ENCODE peak calls at places on chromosomes 2 and 18, in seven cellular contexts. One of them, this sample, is unnamed.

GRCh38 chr2:68432696-68433658 is 34.1 kb downstream of the FBXO48 start:
- DNase-seq in progenitor cell of endocrine pancreas: no peak
- DNase-seq in activated gamma-delta T cell treated with Interleukin-2 at 50 U/mL for 16 hours: no peak
- DNase-seq in stimulated activated CD8-positive, alpha-beta memory T cell treated with anti-CD3 and anti-CD28 coated beads, Interleukin-15, amount 100 ng/mL, for 24 hours: no peak
- DNase-seq in smooth muscle cell of the brain vasculature: no peak
- DNase-seq in ureter: no peak
- DNase-seq in cerebellar cortex: no peak
- DNase-seq in this sample: no peak

GRCh38 chr2:120470041-120470716 is 124.2 kb downstream of the INHBB start:
- DNase-seq in progenitor cell of endocrine pancreas: no peak
- DNase-seq in activated gamma-delta T cell treated with Interleukin-2 at 50 U/mL for 16 hours: no peak
- DNase-seq in stimulated activated CD8-positive, alpha-beta memory T cell treated with anti-CD3 and anti-CD28 coated beads, Interleukin-15, amount 100 ng/mL, for 24 hours: no peak
- DNase-seq in smooth muscle cell of the brain vasculature: peak
- DNase-seq in ureter: peak
- DNase-seq in cerebellar cortex: no peak
- DNase-seq in this sample: no peak

GRCh38 chr2:174121612-174122011 is 126.7 kb downstream of the OLA1 start:
- DNase-seq in progenitor cell of endocrine pancreas: no peak
- DNase-seq in activated gamma-delta T cell treated with Interleukin-2 at 50 U/mL for 16 hours: no peak
- DNase-seq in stimulated activated CD8-positive, alpha-beta memory T cell treated with anti-CD3 and anti-CD28 coated beads, Interleukin-15, amount 100 ng/mL, for 24 hours: no peak
- DNase-seq in smooth muscle cell of the brain vasculature: no peak
- DNase-seq in ureter: no peak
- DNase-seq in cerebellar cortex: no peak
- DNase-seq in this sample: no peak

GRCh38 chr2:60794271-60794863 is 38.3 kb downstream of the PAPOLG start:
- DNase-seq in progenitor cell of endocrine pancreas: no peak
- DNase-seq in activated gamma-delta T cell treated with Interleukin-2 at 50 U/mL for 16 hours: no peak
- DNase-seq in stimulated activated CD8-positive, alpha-beta memory T cell treated with anti-CD3 and anti-CD28 coated beads, Interleukin-15, amount 100 ng/mL, for 24 hours: no peak
- DNase-seq in smooth muscle cell of the brain vasculature: no peak
- DNase-seq in ureter: no peak
- DNase-seq in cerebellar cortex: peak
- DNase-seq in this sample: no peak

GRCh38 chr18:42053188-42053781 is 98.3 kb downstream of the PIK3C3 start:
- DNase-seq in progenitor cell of endocrine pancreas: peak
- DNase-seq in activated gamma-delta T cell treated with Interleukin-2 at 50 U/mL for 16 hours: peak
- DNase-seq in stimulated activated CD8-positive, alpha-beta memory T cell treated with anti-CD3 and anti-CD28 coated beads, Interleukin-15, amount 100 ng/mL, for 24 hours: peak
- DNase-seq in smooth muscle cell of the brain vasculature: peak
- DNase-seq in ureter: peak
- DNase-seq in cerebellar cortex: peak
- DNase-seq in this sample: peak

GRCh38 chr2:190759749-190760213 is 110.9 kb downstream of the NAB1 start:
- DNase-seq in progenitor cell of endocrine pancreas: no peak
- DNase-seq in activated gamma-delta T cell treated with Interleukin-2 at 50 U/mL for 16 hours: no peak
- DNase-seq in stimulated activated CD8-positive, alpha-beta memory T cell treated with anti-CD3 and anti-CD28 coated beads, Interleukin-15, amount 100 ng/mL, for 24 hours: no peak
- DNase-seq in smooth muscle cell of the brain vasculature: no peak
- DNase-seq in ureter: no peak
- DNase-seq in cerebellar cortex: no peak
- DNase-seq in this sample: no peak

GRCh38 chr2:216006164-216006663 is 7.1 kb downstream of the MREG start:
- DNase-seq in progenitor cell of endocrine pancreas: no peak
- DNase-seq in activated gamma-delta T cell treated with Interleukin-2 at 50 U/mL for 16 hours: peak
- DNase-seq in stimulated activated CD8-positive, alpha-beta memory T cell treated with anti-CD3 and anti-CD28 coated beads, Interleukin-15, amount 100 ng/mL, for 24 hours: no peak
- DNase-seq in smooth muscle cell of the brain vasculature: no peak
- DNase-seq in ureter: peak
- DNase-seq in cerebellar cortex: peak
- DNase-seq in this sample: no peak

GRCh38 chr2:56017784-56018183 is 94.2 kb upstream of the EFEMP1 start:
- DNase-seq in progenitor cell of endocrine pancreas: no peak
- DNase-seq in activated gamma-delta T cell treated with Interleukin-2 at 50 U/mL for 16 hours: no peak
- DNase-seq in stimulated activated CD8-positive, alpha-beta memory T cell treated with anti-CD3 and anti-CD28 coated beads, Interleukin-15, amount 100 ng/mL, for 24 hours: no peak
- DNase-seq in smooth muscle cell of the brain vasculature: no peak
- DNase-seq in ureter: no peak
- DNase-seq in cerebellar cortex: no peak
- DNase-seq in this sample: no peak

GRCh38 chr2:8754056-8754790 is 72.4 kb downstream of the ID2 start:
- DNase-seq in progenitor cell of endocrine pancreas: no peak
- DNase-seq in activated gamma-delta T cell treated with Interleukin-2 at 50 U/mL for 16 hours: no peak
- DNase-seq in stimulated activated CD8-positive, alpha-beta memory T cell treated with anti-CD3 and anti-CD28 coated beads, Interleukin-15, amount 100 ng/mL, for 24 hours: no peak
- DNase-seq in smooth muscle cell of the brain vasculature: no peak
- DNase-seq in ureter: no peak
- DNase-seq in cerebellar cortex: peak
- DNase-seq in this sample: no peak

GRCh38 chr2:67524236-67524635 is 127.1 kb downstream of the ETAA1 start:
- DNase-seq in progenitor cell of endocrine pancreas: no peak
- DNase-seq in activated gamma-delta T cell treated with Interleukin-2 at 50 U/mL for 16 hours: no peak
- DNase-seq in stimulated activated CD8-positive, alpha-beta memory T cell treated with anti-CD3 and anti-CD28 coated beads, Interleukin-15, amount 100 ng/mL, for 24 hours: no peak
- DNase-seq in smooth muscle cell of the brain vasculature: no peak
- DNase-seq in ureter: no peak
- DNase-seq in cerebellar cortex: no peak
- DNase-seq in this sample: no peak

GRCh38 chr18:50614838-50615237 is 55.0 kb downstream of the MAPK4 start:
- DNase-seq in progenitor cell of endocrine pancreas: no peak
- DNase-seq in activated gamma-delta T cell treated with Interleukin-2 at 50 U/mL for 16 hours: no peak
- DNase-seq in stimulated activated CD8-positive, alpha-beta memory T cell treated with anti-CD3 and anti-CD28 coated beads, Interleukin-15, amount 100 ng/mL, for 24 hours: no peak
- DNase-seq in smooth muscle cell of the brain vasculature: no peak
- DNase-seq in ureter: no peak
- DNase-seq in cerebellar cortex: no peak
- DNase-seq in this sample: no peak

GRCh38 chr2:173157894-173158293 is 82.2 kb downstream of the MAP3K20 start:
- DNase-seq in progenitor cell of endocrine pancreas: no peak
- DNase-seq in activated gamma-delta T cell treated with Interleukin-2 at 50 U/mL for 16 hours: no peak
- DNase-seq in stimulated activated CD8-positive, alpha-beta memory T cell treated with anti-CD3 and anti-CD28 coated beads, Interleukin-15, amount 100 ng/mL, for 24 hours: no peak
- DNase-seq in smooth muscle cell of the brain vasculature: no peak
- DNase-seq in ureter: no peak
- DNase-seq in cerebellar cortex: no peak
- DNase-seq in this sample: no peak

GRCh38 chr18:75209129-75209951 is at the start of gene PTGR3:
- DNase-seq in progenitor cell of endocrine pancreas: peak
- DNase-seq in activated gamma-delta T cell treated with Interleukin-2 at 50 U/mL for 16 hours: peak
- DNase-seq in stimulated activated CD8-positive, alpha-beta memory T cell treated with anti-CD3 and anti-CD28 coated beads, Interleukin-15, amount 100 ng/mL, for 24 hours: peak
- DNase-seq in smooth muscle cell of the brain vasculature: no peak
- DNase-seq in ureter: peak
- DNase-seq in cerebellar cortex: peak
- DNase-seq in this sample: peak

GRCh38 chr2:100819365-100820345 is at the start of gene NPAS2:
- DNase-seq in progenitor cell of endocrine pancreas: peak
- DNase-seq in activated gamma-delta T cell treated with Interleukin-2 at 50 U/mL for 16 hours: no peak
- DNase-seq in stimulated activated CD8-positive, alpha-beta memory T cell treated with anti-CD3 and anti-CD28 coated beads, Interleukin-15, amount 100 ng/mL, for 24 hours: no peak
- DNase-seq in smooth muscle cell of the brain vasculature: no peak
- DNase-seq in ureter: peak
- DNase-seq in cerebellar cortex: peak
- DNase-seq in this sample: no peak

GRCh38 chr2:232891621-232892071 is 21.6 kb downstream of the SNORC start:
- DNase-seq in progenitor cell of endocrine pancreas: no peak
- DNase-seq in activated gamma-delta T cell treated with Interleukin-2 at 50 U/mL for 16 hours: no peak
- DNase-seq in stimulated activated CD8-positive, alpha-beta memory T cell treated with anti-CD3 and anti-CD28 coated beads, Interleukin-15, amount 100 ng/mL, for 24 hours: no peak
- DNase-seq in smooth muscle cell of the brain vasculature: no peak
- DNase-seq in ureter: no peak
- DNase-seq in cerebellar cortex: no peak
- DNase-seq in this sample: no peak

GRCh38 chr2:222862068-222862914 is 1.5 kb downstream of the ACSL3 start:
- DNase-seq in progenitor cell of endocrine pancreas: no peak
- DNase-seq in activated gamma-delta T cell treated with Interleukin-2 at 50 U/mL for 16 hours: no peak
- DNase-seq in stimulated activated CD8-positive, alpha-beta memory T cell treated with anti-CD3 and anti-CD28 coated beads, Interleukin-15, amount 100 ng/mL, for 24 hours: no peak
- DNase-seq in smooth muscle cell of the brain vasculature: no peak
- DNase-seq in ureter: no peak
- DNase-seq in cerebellar cortex: peak
- DNase-seq in this sample: no peak

GRCh38 chr18:6950641-6951040 is 167.0 kb downstream of the LAMA1 start:
- DNase-seq in progenitor cell of endocrine pancreas: no peak
- DNase-seq in activated gamma-delta T cell treated with Interleukin-2 at 50 U/mL for 16 hours: no peak
- DNase-seq in stimulated activated CD8-positive, alpha-beta memory T cell treated with anti-CD3 and anti-CD28 coated beads, Interleukin-15, amount 100 ng/mL, for 24 hours: no peak
- DNase-seq in smooth muscle cell of the brain vasculature: no peak
- DNase-seq in ureter: no peak
- DNase-seq in cerebellar cortex: no peak
- DNase-seq in this sample: no peak

GRCh38 chr2:224155371-224155770 is 116.3 kb upstream of the SERPINE2 start:
- DNase-seq in progenitor cell of endocrine pancreas: no peak
- DNase-seq in activated gamma-delta T cell treated with Interleukin-2 at 50 U/mL for 16 hours: no peak
- DNase-seq in stimulated activated CD8-positive, alpha-beta memory T cell treated with anti-CD3 and anti-CD28 coated beads, Interleukin-15, amount 100 ng/mL, for 24 hours: no peak
- DNase-seq in smooth muscle cell of the brain vasculature: no peak
- DNase-seq in ureter: no peak
- DNase-seq in cerebellar cortex: no peak
- DNase-seq in this sample: no peak

GRCh38 chr2:138391956-138392355 is 109.6 kb upstream of the SPOPL start:
- DNase-seq in progenitor cell of endocrine pancreas: no peak
- DNase-seq in activated gamma-delta T cell treated with Interleukin-2 at 50 U/mL for 16 hours: no peak
- DNase-seq in stimulated activated CD8-positive, alpha-beta memory T cell treated with anti-CD3 and anti-CD28 coated beads, Interleukin-15, amount 100 ng/mL, for 24 hours: no peak
- DNase-seq in smooth muscle cell of the brain vasculature: no peak
- DNase-seq in ureter: no peak
- DNase-seq in cerebellar cortex: no peak
- DNase-seq in this sample: no peak

GRCh38 chr2:238635637-238636036 is 208.9 kb downstream of the ASB1 start:
- DNase-seq in progenitor cell of endocrine pancreas: no peak
- DNase-seq in activated gamma-delta T cell treated with Interleukin-2 at 50 U/mL for 16 hours: no peak
- DNase-seq in stimulated activated CD8-positive, alpha-beta memory T cell treated with anti-CD3 and anti-CD28 coated beads, Interleukin-15, amount 100 ng/mL, for 24 hours: no peak
- DNase-seq in smooth muscle cell of the brain vasculature: no peak
- DNase-seq in ureter: no peak
- DNase-seq in cerebellar cortex: no peak
- DNase-seq in this sample: no peak

GRCh38 chr2:166411473-166412230 is 35.9 kb upstream of the SCN9A start:
- DNase-seq in progenitor cell of endocrine pancreas: no peak
- DNase-seq in activated gamma-delta T cell treated with Interleukin-2 at 50 U/mL for 16 hours: no peak
- DNase-seq in stimulated activated CD8-positive, alpha-beta memory T cell treated with anti-CD3 and anti-CD28 coated beads, Interleukin-15, amount 100 ng/mL, for 24 hours: no peak
- DNase-seq in smooth muscle cell of the brain vasculature: no peak
- DNase-seq in ureter: no peak
- DNase-seq in cerebellar cortex: no peak
- DNase-seq in this sample: no peak

This sample was measured in T-helper 17 cell.